ENCODE peak calls at places on chromosomes 6 and 20, in eight cellular contexts. R is stomach, E is AG04450, Y is neural progenitor cell, X is ascending aorta, T is transverse colon, I is lung, G is heart right ventricle. S is an unnamed sample.

GRCh38 chr20:5675103-5676091 is 74.8 kb upstream of the SHLD1 start:
- DNase-seq in Y (no peak), R (no peak), E (no peak), I (no peak), X (no peak), G (no peak), T (no peak), S (no peak)

GRCh38 chr20:61731363-61732181 is 334.1 kb downstream of the TAF4 start:
- DNase-seq in X (no peak), T (no peak), I (no peak), G (no peak), E (peak; percentile 26), R (no peak), Y (no peak), S (peak; percentile 39)

GRCh38 chr6:33276864-33277662 is at the start of gene B3GALT4:
- DNase-seq in T (peak; percentile 93), X (peak; percentile 84), G (peak; percentile 80), E (no peak), R (peak; percentile 84), Y (peak; percentile 93), I (peak; percentile 77), S (peak; percentile 85)

GRCh38 chr6:167898673-167899311 is 72.1 kb downstream of the AFDN start:
- DNase-seq in R (no peak), Y (peak; percentile 24), E (peak; percentile 3), G (no peak), I (no peak), X (no peak), T (no peak), S (no peak)

GRCh38 chr20:60262967-60263603 is 304.9 kb downstream of the CDH26 start:
- DNase-seq in G (no peak), X (no peak), Y (peak; percentile 54), E (no peak), I (peak; percentile 45), R (peak; percentile 38), T (peak; percentile 22), S (no peak)

GRCh38 chr6:127902933-127903332 is 2.1 kb upstream of the THEMIS start:
- DNase-seq in Y (no peak), R (no peak), I (no peak), G (no peak), E (no peak), T (no peak), X (no peak), S (no peak)

GRCh38 chr6:15739353-15739752 is 76.5 kb upstream of the DTNBP1 start:
- DNase-seq in I (no peak), Y (peak; percentile 53), E (no peak), X (no peak), R (no peak), G (no peak), T (no peak), S (no peak)

GRCh38 chr20:43925786-43926185 is 11.1 kb downstream of the TOX2 start:
- DNase-seq in Y (no peak), I (no peak), X (no peak), T (peak; percentile 40), R (no peak), G (peak; percentile 38), E (no peak), S (no peak)

GRCh38 chr6:117534974-117535373 is 52.5 kb downstream of the DCBLD1 start:
- DNase-seq in T (no peak), I (no peak), R (no peak), X (no peak), G (no peak), E (no peak), Y (no peak), S (no peak)

GRCh38 chr6:25066593-25066992 is 130.8 kb upstream of the RIPOR2 start:
- DNase-seq in T (no peak), X (no peak), I (no peak), Y (no peak), R (no peak), E (no peak), G (no peak), S (no peak)

GRCh38 chr6:146489489-146489888 is 54.1 kb upstream of the RAB32 start:
- DNase-seq in G (no peak), I (no peak), R (no peak), Y (no peak), X (no peak), E (no peak), T (no peak), S (no peak)

GRCh38 chr6:46053034-46053933 is 37.6 kb upstream of the CLIC5 start:
- DNase-seq in X (no peak), I (peak; percentile 46), G (no peak), E (no peak), T (peak; percentile 64), R (no peak), Y (no peak), S (peak; percentile 59)

GRCh38 chr6:5672581-5673011 is 334.1 kb downstream of the NRN1 start:
- DNase-seq in Y (peak; percentile 25), X (peak; percentile 81), E (peak; percentile 55), I (no peak), R (no peak), G (no peak), T (no peak), S (peak; percentile 59)

DNA sequence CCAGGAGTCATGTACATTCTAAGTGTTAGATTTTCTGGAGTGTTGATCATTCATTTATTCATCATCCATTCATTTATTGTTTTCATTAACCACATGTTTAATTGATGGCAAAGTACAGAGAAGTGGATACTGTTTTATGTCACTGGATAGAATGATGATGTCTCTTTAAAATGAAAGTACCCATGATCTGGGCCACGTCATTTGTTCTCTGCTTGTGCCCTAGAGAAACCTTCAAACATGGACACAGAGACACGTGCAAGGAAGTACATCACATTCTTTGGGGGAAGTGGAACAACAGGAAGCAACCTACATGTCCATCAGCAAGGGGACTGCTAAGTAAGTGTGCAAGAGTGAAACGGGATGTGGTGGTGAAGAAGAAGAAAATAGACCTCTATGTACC is 75.8 kb upstream of the TSHZ2 start:
- DNase-seq in G (no peak), T (no peak), X (no peak), R (no peak), E (no peak), I (no peak), Y (no peak), S (no peak)
- H3K27ac ChIP-seq in G (no peak overlapping the region), T (no peak overlapping the region), X (no peak overlapping the region), R (no peak overlapping the region), E (no peak overlapping the region), I (no peak overlapping the region), Y (no peak overlapping the region), S (no peak overlapping the region)

GRCh38 chr20:59222982-59223610 is 59.5 kb downstream of the ZNF831 start:
- DNase-seq in I (no peak), X (no peak), R (no peak), Y (peak; percentile 47), G (no peak), E (no peak), T (no peak), S (no peak)
- TF ChIP-seq CTCF in I (no peak), X (no peak), R (no peak), Y (peak; percentile 15), G (no peak), E (no peak), T (no peak), S (no peak)

DNA sequence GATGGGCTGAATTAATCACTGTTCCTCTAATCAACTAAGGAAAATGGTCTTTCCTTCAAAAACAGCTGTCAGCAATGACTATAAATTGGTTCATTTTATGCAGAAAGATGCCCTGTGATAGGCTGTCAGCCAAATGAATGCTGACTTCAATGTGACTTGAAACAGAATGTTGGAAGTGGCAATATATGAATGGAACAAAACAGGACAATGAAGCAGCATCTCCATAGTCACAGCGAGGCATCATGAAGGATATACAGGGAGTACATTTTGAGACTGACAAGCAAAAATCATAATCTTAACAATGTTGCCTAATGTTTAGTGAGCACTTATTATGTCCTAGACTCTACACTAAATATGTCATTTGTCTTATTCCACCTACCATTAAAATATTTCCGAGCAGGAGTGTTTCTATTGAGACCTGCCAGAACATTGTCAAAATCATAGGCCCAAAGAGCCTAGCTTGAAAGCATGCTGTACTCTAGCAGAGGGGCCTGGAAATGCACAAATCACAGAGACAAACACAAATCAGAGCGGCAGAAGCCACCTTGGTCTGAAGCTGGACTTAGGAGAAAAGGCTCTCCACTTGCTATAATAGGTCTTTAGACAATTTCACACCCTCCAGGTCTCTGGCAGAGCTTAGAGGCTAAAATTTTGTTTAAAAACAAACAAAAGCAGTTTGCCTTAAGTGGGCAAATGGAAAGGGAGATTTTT is 63.3 kb downstream of the FAM50B start:
- DNase-seq in Y (no peak), X (no peak), I (no peak), E (no peak), R (no peak), G (no peak), T (no peak), S (no peak)
- H3K27ac ChIP-seq in Y (no peak overlapping the region), X (peak overlapping the region; percentile 92), I (peak overlapping the region; percentile 47), E (peak overlapping the region; percentile 80), R (peak overlapping the region; percentile 87), G (peak overlapping the region; percentile 83), T (peak overlapping the region; percentile 59), S (peak overlapping the region; percentile 88)

DNA sequence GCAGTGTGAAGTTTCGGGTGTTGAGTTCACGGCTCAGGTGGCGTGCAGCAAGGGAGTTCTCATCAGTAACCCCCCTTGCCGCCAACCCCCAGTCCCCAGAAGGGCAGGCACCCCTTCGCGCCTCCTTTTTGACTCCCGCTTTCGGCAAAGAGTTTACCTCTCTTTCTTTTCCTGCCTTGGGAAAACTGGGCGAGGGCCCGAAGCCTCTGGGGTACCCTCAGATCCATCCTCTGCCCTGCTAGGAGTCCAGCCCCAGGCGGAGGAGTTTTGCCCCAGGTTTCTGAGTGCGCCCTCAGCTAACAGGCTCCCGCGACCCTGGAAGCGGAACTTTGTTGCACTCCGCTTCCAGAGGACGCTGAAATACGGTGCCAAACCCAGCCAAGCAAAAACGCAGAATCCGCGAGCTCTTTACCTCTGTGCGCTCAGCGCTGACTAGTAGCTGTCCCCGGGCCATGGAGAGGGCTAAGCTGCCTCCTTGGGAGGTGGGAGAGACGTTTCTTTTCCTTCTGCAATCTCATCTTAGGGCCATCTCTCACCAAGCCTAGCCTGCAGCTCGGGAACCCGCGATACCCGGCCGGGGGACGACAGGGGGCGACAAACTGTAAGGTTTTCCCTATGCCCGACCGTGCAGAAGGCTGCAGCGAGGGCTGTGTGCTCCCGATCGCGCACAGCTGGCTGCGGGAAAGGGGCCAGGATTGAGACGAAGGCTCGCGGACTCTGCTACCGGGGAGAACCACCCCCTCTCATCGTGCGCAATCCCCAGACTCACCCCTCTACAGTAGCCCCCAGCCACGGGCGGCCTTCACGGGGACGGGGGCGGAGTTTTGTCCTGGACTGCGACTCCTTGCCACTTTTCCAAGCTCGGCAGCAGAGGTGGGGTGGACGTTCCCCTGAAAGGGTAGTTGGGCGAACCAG is 2.7 kb upstream of the PAX1 start:
- DNase-seq in X (no peak), T (peak; percentile 41), E (no peak), Y (peak; percentile 94), G (peak; percentile 35), I (peak; percentile 51), R (no peak), S (peak; percentile 56)
- TF ChIP-seq CTCF in X (no peak), T (peak; percentile 27), E (peak; percentile 42), Y (peak; percentile 84), G (no peak), I (no peak), R (no peak), S (peak; percentile 25)